ENCODE peak calls at places on chromosomes 13 and 19, in six cellular contexts. W is BE2C; D is stimulated activated CD4-positive, alpha-beta T cell treated with anti-CD3 and anti-CD28 coated beads, Interleukin-2, amount 100 ng/mL, for 48 hours; Y is transverse colon; E is CD4-positive, alpha-beta T cell; X is AML-193. O is an unnamed sample.

GRCh38 chr13:26307701-26308100 is 53.8 kb downstream of the CDK8 start:
- DNase-seq in W (no peak), D (no peak), Y (no peak), E (no peak), X (no peak), O (no peak)

GRCh38 chr19:16920816-16921529 is 32.2 kb downstream of the F2RL3 start:
- DNase-seq in W (peak), D (no peak), Y (no peak), E (no peak), X (no peak), O (peak)

GRCh38 chr13:40762849-40763248 is 8.1 kb downstream of the MRPS31 start:
- DNase-seq in W (no peak), D (no peak), Y (no peak), E (no peak), X (no peak), O (no peak)

GRCh38 chr13:98910501-98910951 is 67.3 kb downstream of the DOCK9 start:
- DNase-seq in W (no peak), D (no peak), Y (no peak), E (peak), X (no peak), O (peak)

GRCh38 chr13:32228330-32229041 is 86.7 kb downstream of the ZAR1L start:
- DNase-seq in W (no peak), D (no peak), Y (no peak), E (no peak), X (no peak), O (no peak)

GRCh38 chr13:27124571-27124970 is 47.0 kb downstream of the USP12 start:
- DNase-seq in W (no peak), D (no peak), Y (no peak), E (no peak), X (no peak), O (no peak)

GRCh38 chr19:1074512-1075283 is 7.7 kb downstream of the ARHGAP45 start:
- DNase-seq in W (peak), D (peak), Y (peak), E (peak), X (peak), O (no peak)

GRCh38 chr13:113203507-113204377 is 4.7 kb downstream of the PCID2 start:
- DNase-seq in W (peak), D (no peak), Y (no peak), E (no peak), X (no peak), O (peak)

GRCh38 chr19:30001794-30002193 is 59.8 kb downstream of the URI1 start:
- DNase-seq in W (no peak), D (no peak), Y (no peak), E (no peak), X (no peak), O (peak)

GRCh38 chr19:40742477-40742876 is 7.8 kb downstream of the ACTMAP start:
- DNase-seq in W (no peak), D (no peak), Y (no peak), E (no peak), X (no peak), O (no peak)

GRCh38 chr13:98681017-98681416 is 71.5 kb downstream of the SLC15A1 start:
- DNase-seq in W (no peak), D (no peak), Y (no peak), E (no peak), X (no peak), O (no peak)

GRCh38 chr13:25687622-25688225 is 315.9 kb downstream of the ATP8A2 start:
- DNase-seq in W (no peak), D (no peak), Y (peak), E (no peak), X (no peak), O (no peak)

GRCh38 chr13:42794572-42795275 is 13.3 kb downstream of the FAM216B start:
- DNase-seq in W (no peak), D (no peak), Y (no peak), E (no peak), X (no peak), O (no peak)

GRCh38 chr19:1277061-1277460 is 1.7 kb downstream of the FAM174C start:
- DNase-seq in W (no peak), D (no peak), Y (no peak), E (no peak), X (no peak), O (no peak)

GRCh38 chr13:48144413-48145035 is 49.6 kb upstream of the MED4 start:
- DNase-seq in W (no peak), D (no peak), Y (peak), E (no peak), X (peak), O (peak)

GRCh38 chr13:20666948-20667347 is 36.6 kb upstream of the IL17D start:
- DNase-seq in W (no peak), D (no peak), Y (no peak), E (no peak), X (no peak), O (no peak)

GRCh38 chr19:17784201-17785008 is 10.5 kb upstream of the B3GNT3 start:
- DNase-seq in W (peak), D (peak), Y (peak), E (peak), X (peak), O (peak)

GRCh38 chr13:72149701-72150100 is 282.7 kb upstream of the DACH1 start:
- DNase-seq in W (no peak), D (no peak), Y (no peak), E (no peak), X (no peak), O (no peak)

GRCh38 chr19:45171211-45171623 is 6.8 kb downstream of the TRAPPC6A start:
- DNase-seq in W (no peak), D (peak), Y (no peak), E (no peak), X (no peak), O (no peak)

GRCh38 chr13:51785592-51786424 is 18.2 kb downstream of the DHRS12 start:
- DNase-seq in W (peak), D (no peak), Y (no peak), E (no peak), X (no peak), O (peak)

GRCh38 chr13:94548382-94549240 is 47.3 kb downstream of the TGDS start:
- DNase-seq in W (no peak), D (no peak), Y (peak), E (peak), X (peak), O (no peak)

GRCh38 chr13:37602743-37603381 is 4.3 kb upstream of the POSTN start:
- DNase-seq in W (no peak), D (no peak), Y (no peak), E (no peak), X (peak), O (peak)

GRCh38 chr13:36275190-36276002 is 22.2 kb downstream of the CCDC169 start:
- DNase-seq in W (peak), D (no peak), Y (no peak), E (no peak), X (peak), O (peak)